ENCODE peak calls at places on chromosomes 16 and 17, in ten cellular contexts. One of them, this sample, is unnamed.
A peak's percentile ranks its signal among the peaks of the same experiment; 100 is the strongest.

GRCh38 chr16:89246903-89247733 is 29.6 kb downstream of the ZNF778 start:
- DNase-seq in activated T-helper 1 cell treated with anti-CD3 and anti-CD28 coated beads, Interleukin-12 subunit alpha, Interleukin-12 subunit beta, Interleukin-2, Interleukin-4 antibody, amounts not matched to agents 30 ng/mL and 10 ng/mL and 1 ng/mL, durations not matched to agents 14 hours and 24 hours and 36 hours: peak; percentile 88
- DNase-seq in C1 segment of cervical spinal cord: peak; percentile 68
- DNase-seq in tibial artery: peak; percentile 64
- DNase-seq in NCI-H1092: peak; percentile 77
- DNase-seq in fibroblast of lung: peak; percentile 87
- DNase-seq in NCI-H2029: peak; percentile 7
- DNase-seq in aorta: peak; percentile 91
- DNase-seq in activated naive CD8-positive, alpha-beta T cell treated with anti-CD3 and anti-CD28 coated beads, Interleukin-2, amount 50 U/mL, for 16 hours: peak; percentile 91
- DNase-seq in stimulated activated CD4-positive, alpha-beta T cell treated with anti-CD3 and anti-CD28 coated beads, Interleukin-4, amount 100 ng/mL, for 48 hours: peak; percentile 100
- DNase-seq in this sample: peak; percentile 96

GRCh38 chr16:31351937-31352315 is 3.0 kb upstream of the ITGAX start:
- DNase-seq in activated T-helper 1 cell treated with anti-CD3 and anti-CD28 coated beads, Interleukin-12 subunit alpha, Interleukin-12 subunit beta, Interleukin-2, Interleukin-4 antibody, amounts not matched to agents 30 ng/mL and 10 ng/mL and 1 ng/mL, durations not matched to agents 14 hours and 24 hours and 36 hours: no peak
- DNase-seq in C1 segment of cervical spinal cord: no peak
- DNase-seq in tibial artery: no peak
- DNase-seq in NCI-H1092: no peak
- DNase-seq in fibroblast of lung: no peak
- DNase-seq in NCI-H2029: no peak
- DNase-seq in aorta: peak; percentile 62
- DNase-seq in activated naive CD8-positive, alpha-beta T cell treated with anti-CD3 and anti-CD28 coated beads, Interleukin-2, amount 50 U/mL, for 16 hours: no peak
- DNase-seq in stimulated activated CD4-positive, alpha-beta T cell treated with anti-CD3 and anti-CD28 coated beads, Interleukin-4, amount 100 ng/mL, for 48 hours: peak; percentile 30
- DNase-seq in this sample: no peak

GRCh38 chr16:21194771-21195301 is 16.5 kb downstream of the ZP2 start:
- DNase-seq in activated T-helper 1 cell treated with anti-CD3 and anti-CD28 coated beads, Interleukin-12 subunit alpha, Interleukin-12 subunit beta, Interleukin-2, Interleukin-4 antibody, amounts not matched to agents 30 ng/mL and 10 ng/mL and 1 ng/mL, durations not matched to agents 14 hours and 24 hours and 36 hours: no peak
- DNase-seq in C1 segment of cervical spinal cord: no peak
- DNase-seq in tibial artery: no peak
- DNase-seq in NCI-H1092: no peak
- DNase-seq in fibroblast of lung: no peak
- DNase-seq in NCI-H2029: no peak
- DNase-seq in aorta: no peak
- DNase-seq in activated naive CD8-positive, alpha-beta T cell treated with anti-CD3 and anti-CD28 coated beads, Interleukin-2, amount 50 U/mL, for 16 hours: no peak
- DNase-seq in stimulated activated CD4-positive, alpha-beta T cell treated with anti-CD3 and anti-CD28 coated beads, Interleukin-4, amount 100 ng/mL, for 48 hours: no peak
- DNase-seq in this sample: no peak

GRCh38 chr16:69812213-69813014 is 50.3 kb downstream of the WWP2 start:
- DNase-seq in activated T-helper 1 cell treated with anti-CD3 and anti-CD28 coated beads, Interleukin-12 subunit alpha, Interleukin-12 subunit beta, Interleukin-2, Interleukin-4 antibody, amounts not matched to agents 30 ng/mL and 10 ng/mL and 1 ng/mL, durations not matched to agents 14 hours and 24 hours and 36 hours: no peak
- DNase-seq in C1 segment of cervical spinal cord: no peak
- DNase-seq in tibial artery: no peak
- DNase-seq in NCI-H1092: no peak
- DNase-seq in fibroblast of lung: no peak
- DNase-seq in NCI-H2029: no peak
- DNase-seq in aorta: no peak
- DNase-seq in activated naive CD8-positive, alpha-beta T cell treated with anti-CD3 and anti-CD28 coated beads, Interleukin-2, amount 50 U/mL, for 16 hours: no peak
- DNase-seq in stimulated activated CD4-positive, alpha-beta T cell treated with anti-CD3 and anti-CD28 coated beads, Interleukin-4, amount 100 ng/mL, for 48 hours: no peak
- DNase-seq in this sample: no peak

GRCh38 chr16:67021321-67021720 is 7.6 kb upstream of the CBFB start:
- DNase-seq in activated T-helper 1 cell treated with anti-CD3 and anti-CD28 coated beads, Interleukin-12 subunit alpha, Interleukin-12 subunit beta, Interleukin-2, Interleukin-4 antibody, amounts not matched to agents 30 ng/mL and 10 ng/mL and 1 ng/mL, durations not matched to agents 14 hours and 24 hours and 36 hours: no peak
- DNase-seq in C1 segment of cervical spinal cord: no peak
- DNase-seq in tibial artery: no peak
- DNase-seq in NCI-H1092: no peak
- DNase-seq in fibroblast of lung: no peak
- DNase-seq in NCI-H2029: no peak
- DNase-seq in aorta: no peak
- DNase-seq in activated naive CD8-positive, alpha-beta T cell treated with anti-CD3 and anti-CD28 coated beads, Interleukin-2, amount 50 U/mL, for 16 hours: no peak
- DNase-seq in stimulated activated CD4-positive, alpha-beta T cell treated with anti-CD3 and anti-CD28 coated beads, Interleukin-4, amount 100 ng/mL, for 48 hours: no peak
- DNase-seq in this sample: no peak

GRCh38 chr17:79529661-79530081 is 81.2 kb downstream of the RBFOX3 start:
- DNase-seq in activated T-helper 1 cell treated with anti-CD3 and anti-CD28 coated beads, Interleukin-12 subunit alpha, Interleukin-12 subunit beta, Interleukin-2, Interleukin-4 antibody, amounts not matched to agents 30 ng/mL and 10 ng/mL and 1 ng/mL, durations not matched to agents 14 hours and 24 hours and 36 hours: no peak
- DNase-seq in C1 segment of cervical spinal cord: no peak
- DNase-seq in tibial artery: no peak
- DNase-seq in NCI-H1092: no peak
- DNase-seq in fibroblast of lung: no peak
- DNase-seq in NCI-H2029: no peak
- DNase-seq in aorta: peak; percentile 23
- DNase-seq in activated naive CD8-positive, alpha-beta T cell treated with anti-CD3 and anti-CD28 coated beads, Interleukin-2, amount 50 U/mL, for 16 hours: no peak
- DNase-seq in stimulated activated CD4-positive, alpha-beta T cell treated with anti-CD3 and anti-CD28 coated beads, Interleukin-4, amount 100 ng/mL, for 48 hours: no peak
- DNase-seq in this sample: peak; percentile 36

GRCh38 chr17:82287849-82288601 is 14.5 kb upstream of the CSNK1D start:
- DNase-seq in activated T-helper 1 cell treated with anti-CD3 and anti-CD28 coated beads, Interleukin-12 subunit alpha, Interleukin-12 subunit beta, Interleukin-2, Interleukin-4 antibody, amounts not matched to agents 30 ng/mL and 10 ng/mL and 1 ng/mL, durations not matched to agents 14 hours and 24 hours and 36 hours: no peak
- DNase-seq in C1 segment of cervical spinal cord: no peak
- DNase-seq in tibial artery: no peak
- DNase-seq in NCI-H1092: no peak
- DNase-seq in fibroblast of lung: peak; percentile 98
- DNase-seq in NCI-H2029: peak; percentile 99
- DNase-seq in aorta: peak; percentile 73
- DNase-seq in activated naive CD8-positive, alpha-beta T cell treated with anti-CD3 and anti-CD28 coated beads, Interleukin-2, amount 50 U/mL, for 16 hours: no peak
- DNase-seq in stimulated activated CD4-positive, alpha-beta T cell treated with anti-CD3 and anti-CD28 coated beads, Interleukin-4, amount 100 ng/mL, for 48 hours: no peak
- DNase-seq in this sample: no peak

GRCh38 chr16:67571464-67571863 is 9.1 kb downstream of the CTCF start:
- DNase-seq in activated T-helper 1 cell treated with anti-CD3 and anti-CD28 coated beads, Interleukin-12 subunit alpha, Interleukin-12 subunit beta, Interleukin-2, Interleukin-4 antibody, amounts not matched to agents 30 ng/mL and 10 ng/mL and 1 ng/mL, durations not matched to agents 14 hours and 24 hours and 36 hours: no peak
- DNase-seq in C1 segment of cervical spinal cord: no peak
- DNase-seq in tibial artery: no peak
- DNase-seq in NCI-H1092: no peak
- DNase-seq in fibroblast of lung: no peak
- DNase-seq in NCI-H2029: no peak
- DNase-seq in aorta: no peak
- DNase-seq in activated naive CD8-positive, alpha-beta T cell treated with anti-CD3 and anti-CD28 coated beads, Interleukin-2, amount 50 U/mL, for 16 hours: no peak
- DNase-seq in stimulated activated CD4-positive, alpha-beta T cell treated with anti-CD3 and anti-CD28 coated beads, Interleukin-4, amount 100 ng/mL, for 48 hours: no peak
- DNase-seq in this sample: no peak

GRCh38 chr16:65229191-65229662 is 107.4 kb upstream of the CDH11 start:
- DNase-seq in activated T-helper 1 cell treated with anti-CD3 and anti-CD28 coated beads, Interleukin-12 subunit alpha, Interleukin-12 subunit beta, Interleukin-2, Interleukin-4 antibody, amounts not matched to agents 30 ng/mL and 10 ng/mL and 1 ng/mL, durations not matched to agents 14 hours and 24 hours and 36 hours: no peak
- DNase-seq in C1 segment of cervical spinal cord: no peak
- DNase-seq in tibial artery: no peak
- DNase-seq in NCI-H1092: no peak
- DNase-seq in fibroblast of lung: no peak
- DNase-seq in NCI-H2029: no peak
- DNase-seq in aorta: no peak
- DNase-seq in activated naive CD8-positive, alpha-beta T cell treated with anti-CD3 and anti-CD28 coated beads, Interleukin-2, amount 50 U/mL, for 16 hours: no peak
- DNase-seq in stimulated activated CD4-positive, alpha-beta T cell treated with anti-CD3 and anti-CD28 coated beads, Interleukin-4, amount 100 ng/mL, for 48 hours: no peak
- DNase-seq in this sample: no peak

GRCh38 chr16:11133344-11133921 is 122.6 kb downstream of the SOCS1 start:
- DNase-seq in activated T-helper 1 cell treated with anti-CD3 and anti-CD28 coated beads, Interleukin-12 subunit alpha, Interleukin-12 subunit beta, Interleukin-2, Interleukin-4 antibody, amounts not matched to agents 30 ng/mL and 10 ng/mL and 1 ng/mL, durations not matched to agents 14 hours and 24 hours and 36 hours: no peak
- DNase-seq in C1 segment of cervical spinal cord: no peak
- DNase-seq in tibial artery: peak; percentile 82
- DNase-seq in NCI-H1092: no peak
- DNase-seq in fibroblast of lung: peak; percentile 96
- DNase-seq in NCI-H2029: no peak
- DNase-seq in aorta: peak; percentile 88
- DNase-seq in activated naive CD8-positive, alpha-beta T cell treated with anti-CD3 and anti-CD28 coated beads, Interleukin-2, amount 50 U/mL, for 16 hours: no peak
- DNase-seq in stimulated activated CD4-positive, alpha-beta T cell treated with anti-CD3 and anti-CD28 coated beads, Interleukin-4, amount 100 ng/mL, for 48 hours: no peak
- DNase-seq in this sample: no peak

GRCh38 chr16:86751081-86752030 is 173.0 kb downstream of the FOXL1 start:
- DNase-seq in activated T-helper 1 cell treated with anti-CD3 and anti-CD28 coated beads, Interleukin-12 subunit alpha, Interleukin-12 subunit beta, Interleukin-2, Interleukin-4 antibody, amounts not matched to agents 30 ng/mL and 10 ng/mL and 1 ng/mL, durations not matched to agents 14 hours and 24 hours and 36 hours: no peak
- DNase-seq in C1 segment of cervical spinal cord: no peak
- DNase-seq in tibial artery: peak; percentile 63
- DNase-seq in NCI-H1092: no peak
- DNase-seq in fibroblast of lung: peak; percentile 94
- DNase-seq in NCI-H2029: no peak
- DNase-seq in aorta: peak; percentile 55
- DNase-seq in activated naive CD8-positive, alpha-beta T cell treated with anti-CD3 and anti-CD28 coated beads, Interleukin-2, amount 50 U/mL, for 16 hours: no peak
- DNase-seq in stimulated activated CD4-positive, alpha-beta T cell treated with anti-CD3 and anti-CD28 coated beads, Interleukin-4, amount 100 ng/mL, for 48 hours: no peak
- DNase-seq in this sample: no peak

GRCh38 chr16:88063201-88063773 is 112.1 kb downstream of the BANP start:
- DNase-seq in activated T-helper 1 cell treated with anti-CD3 and anti-CD28 coated beads, Interleukin-12 subunit alpha, Interleukin-12 subunit beta, Interleukin-2, Interleukin-4 antibody, amounts not matched to agents 30 ng/mL and 10 ng/mL and 1 ng/mL, durations not matched to agents 14 hours and 24 hours and 36 hours: no peak
- DNase-seq in C1 segment of cervical spinal cord: no peak
- DNase-seq in tibial artery: peak; percentile 56
- DNase-seq in NCI-H1092: no peak
- DNase-seq in fibroblast of lung: peak; percentile 91
- DNase-seq in NCI-H2029: no peak
- DNase-seq in aorta: peak; percentile 66
- DNase-seq in activated naive CD8-positive, alpha-beta T cell treated with anti-CD3 and anti-CD28 coated beads, Interleukin-2, amount 50 U/mL, for 16 hours: no peak
- DNase-seq in stimulated activated CD4-positive, alpha-beta T cell treated with anti-CD3 and anti-CD28 coated beads, Interleukin-4, amount 100 ng/mL, for 48 hours: no peak
- DNase-seq in this sample: no peak

GRCh38 chr16:4064950-4065352 is 51.3 kb downstream of the ADCY9 start:
- DNase-seq in activated T-helper 1 cell treated with anti-CD3 and anti-CD28 coated beads, Interleukin-12 subunit alpha, Interleukin-12 subunit beta, Interleukin-2, Interleukin-4 antibody, amounts not matched to agents 30 ng/mL and 10 ng/mL and 1 ng/mL, durations not matched to agents 14 hours and 24 hours and 36 hours: peak; percentile 18
- DNase-seq in C1 segment of cervical spinal cord: no peak
- DNase-seq in tibial artery: no peak
- DNase-seq in NCI-H1092: no peak
- DNase-seq in fibroblast of lung: no peak
- DNase-seq in NCI-H2029: peak; percentile 68
- DNase-seq in aorta: no peak
- DNase-seq in activated naive CD8-positive, alpha-beta T cell treated with anti-CD3 and anti-CD28 coated beads, Interleukin-2, amount 50 U/mL, for 16 hours: peak; percentile 21
- DNase-seq in stimulated activated CD4-positive, alpha-beta T cell treated with anti-CD3 and anti-CD28 coated beads, Interleukin-4, amount 100 ng/mL, for 48 hours: peak; percentile 7
- DNase-seq in this sample: peak; percentile 51

GRCh38 chr16:84294196-84295142 is at the start of gene WFDC1:
- DNase-seq in activated T-helper 1 cell treated with anti-CD3 and anti-CD28 coated beads, Interleukin-12 subunit alpha, Interleukin-12 subunit beta, Interleukin-2, Interleukin-4 antibody, amounts not matched to agents 30 ng/mL and 10 ng/mL and 1 ng/mL, durations not matched to agents 14 hours and 24 hours and 36 hours: no peak
- DNase-seq in C1 segment of cervical spinal cord: no peak
- DNase-seq in tibial artery: peak; percentile 36
- DNase-seq in NCI-H1092: no peak
- DNase-seq in fibroblast of lung: no peak
- DNase-seq in NCI-H2029: no peak
- DNase-seq in aorta: peak; percentile 62
- DNase-seq in activated naive CD8-positive, alpha-beta T cell treated with anti-CD3 and anti-CD28 coated beads, Interleukin-2, amount 50 U/mL, for 16 hours: no peak
- DNase-seq in stimulated activated CD4-positive, alpha-beta T cell treated with anti-CD3 and anti-CD28 coated beads, Interleukin-4, amount 100 ng/mL, for 48 hours: no peak
- DNase-seq in this sample: no peak

GRCh38 chr17:47276868-47277267 is 23.2 kb downstream of the ITGB3 start:
- DNase-seq in activated T-helper 1 cell treated with anti-CD3 and anti-CD28 coated beads, Interleukin-12 subunit alpha, Interleukin-12 subunit beta, Interleukin-2, Interleukin-4 antibody, amounts not matched to agents 30 ng/mL and 10 ng/mL and 1 ng/mL, durations not matched to agents 14 hours and 24 hours and 36 hours: no peak
- DNase-seq in C1 segment of cervical spinal cord: no peak
- DNase-seq in tibial artery: peak; percentile 77
- DNase-seq in NCI-H1092: peak; percentile 31
- DNase-seq in fibroblast of lung: peak; percentile 90
- DNase-seq in NCI-H2029: peak; percentile 78
- DNase-seq in aorta: peak; percentile 90
- DNase-seq in activated naive CD8-positive, alpha-beta T cell treated with anti-CD3 and anti-CD28 coated beads, Interleukin-2, amount 50 U/mL, for 16 hours: no peak
- DNase-seq in stimulated activated CD4-positive, alpha-beta T cell treated with anti-CD3 and anti-CD28 coated beads, Interleukin-4, amount 100 ng/mL, for 48 hours: no peak
- DNase-seq in this sample: no peak